ENCODE peak calls at places on chromosomes 12 and 14, in eight cellular contexts. One of them, this sample, is unnamed.

GRCh38 chr14:45249847-45250575 is 3.0 kb downstream of the MIS18BP1 start:
- DNase-seq in HCT116: no peak
- DNase-seq in thoracic aorta: no peak
- DNase-seq in AG09309: peak
- DNase-seq in left lung: no peak
- DNase-seq in fibroblast of the aortic adventitia: peak
- DNase-seq in Peyer's patch: no peak
- DNase-seq in sigmoid colon: peak
- DNase-seq in this sample: no peak

GRCh38 chr14:71905031-71905430 is 27.2 kb upstream of the RGS6 start:
- DNase-seq in HCT116: no peak
- DNase-seq in thoracic aorta: no peak
- DNase-seq in AG09309: no peak
- DNase-seq in left lung: no peak
- DNase-seq in fibroblast of the aortic adventitia: no peak
- DNase-seq in Peyer's patch: no peak
- DNase-seq in sigmoid colon: no peak
- DNase-seq in this sample: no peak

GRCh38 chr14:22807432-22808087 is 7.7 kb downstream of the SLC7A7 start:
- DNase-seq in HCT116: no peak
- DNase-seq in thoracic aorta: no peak
- DNase-seq in AG09309: no peak
- DNase-seq in left lung: no peak
- DNase-seq in fibroblast of the aortic adventitia: no peak
- DNase-seq in Peyer's patch: no peak
- DNase-seq in sigmoid colon: no peak
- DNase-seq in this sample: peak

GRCh38 chr12:754238-754816 is 1.9 kb downstream of the WNK1 start:
- DNase-seq in HCT116: no peak
- DNase-seq in thoracic aorta: no peak
- DNase-seq in AG09309: no peak
- DNase-seq in left lung: no peak
- DNase-seq in fibroblast of the aortic adventitia: peak
- DNase-seq in Peyer's patch: no peak
- DNase-seq in sigmoid colon: no peak
- DNase-seq in this sample: no peak

GRCh38 chr14:92973798-92974372 is 50.9 kb downstream of the CHGA start:
- DNase-seq in HCT116: no peak
- DNase-seq in thoracic aorta: no peak
- DNase-seq in AG09309: no peak
- DNase-seq in left lung: no peak
- DNase-seq in fibroblast of the aortic adventitia: peak
- DNase-seq in Peyer's patch: no peak
- DNase-seq in sigmoid colon: no peak
- DNase-seq in this sample: no peak

GRCh38 chr12:106387847-106388246 is 30.3 kb downstream of the POLR3B start:
- DNase-seq in HCT116: no peak
- DNase-seq in thoracic aorta: no peak
- DNase-seq in AG09309: no peak
- DNase-seq in left lung: no peak
- DNase-seq in fibroblast of the aortic adventitia: no peak
- DNase-seq in Peyer's patch: no peak
- DNase-seq in sigmoid colon: no peak
- DNase-seq in this sample: no peak

GRCh38 chr12:93390565-93391297 is 13.0 kb downstream of the NUDT4 start:
- DNase-seq in HCT116: no peak
- DNase-seq in thoracic aorta: no peak
- DNase-seq in AG09309: no peak
- DNase-seq in left lung: no peak
- DNase-seq in fibroblast of the aortic adventitia: no peak
- DNase-seq in Peyer's patch: no peak
- DNase-seq in sigmoid colon: no peak
- DNase-seq in this sample: no peak

GRCh38 chr12:132374821-132375445 is 45.5 kb upstream of the GALNT9 start:
- DNase-seq in HCT116: no peak
- DNase-seq in thoracic aorta: no peak
- DNase-seq in AG09309: no peak
- DNase-seq in left lung: peak
- DNase-seq in fibroblast of the aortic adventitia: no peak
- DNase-seq in Peyer's patch: no peak
- DNase-seq in sigmoid colon: peak
- DNase-seq in this sample: no peak

GRCh38 chr14:59543873-59544272 is 32.7 kb downstream of the CCDC175 start:
- DNase-seq in HCT116: no peak
- DNase-seq in thoracic aorta: no peak
- DNase-seq in AG09309: no peak
- DNase-seq in left lung: no peak
- DNase-seq in fibroblast of the aortic adventitia: no peak
- DNase-seq in Peyer's patch: no peak
- DNase-seq in sigmoid colon: no peak
- DNase-seq in this sample: no peak

GRCh38 chr12:1030779-1031178 is 39.8 kb downstream of the ERC1 start:
- DNase-seq in HCT116: no peak
- DNase-seq in thoracic aorta: no peak
- DNase-seq in AG09309: no peak
- DNase-seq in left lung: no peak
- DNase-seq in fibroblast of the aortic adventitia: no peak
- DNase-seq in Peyer's patch: no peak
- DNase-seq in sigmoid colon: no peak
- DNase-seq in this sample: no peak

GRCh38 chr14:95575820-95576473 is 41.1 kb downstream of the GLRX5 start:
- DNase-seq in HCT116: no peak
- DNase-seq in thoracic aorta: no peak
- DNase-seq in AG09309: no peak
- DNase-seq in left lung: no peak
- DNase-seq in fibroblast of the aortic adventitia: no peak
- DNase-seq in Peyer's patch: no peak
- DNase-seq in sigmoid colon: no peak
- DNase-seq in this sample: no peak

GRCh38 chr12:2333516-2333915 is 280.7 kb downstream of the CACNA1C start:
- DNase-seq in HCT116: no peak
- DNase-seq in thoracic aorta: no peak
- DNase-seq in AG09309: no peak
- DNase-seq in left lung: no peak
- DNase-seq in fibroblast of the aortic adventitia: no peak
- DNase-seq in Peyer's patch: no peak
- DNase-seq in sigmoid colon: no peak
- DNase-seq in this sample: no peak

GRCh38 chr14:74301594-74302159 is 1.1 kb downstream of the ABCD4 start:
- DNase-seq in HCT116: no peak
- DNase-seq in thoracic aorta: no peak
- DNase-seq in AG09309: no peak
- DNase-seq in left lung: no peak
- DNase-seq in fibroblast of the aortic adventitia: no peak
- DNase-seq in Peyer's patch: no peak
- DNase-seq in sigmoid colon: no peak
- DNase-seq in this sample: no peak
- H3K4me3 ChIP-seq in HCT116: peak
- H3K4me3 ChIP-seq in thoracic aorta: peak
- H3K4me3 ChIP-seq in AG09309: peak
- H3K4me3 ChIP-seq in left lung: peak
- H3K4me3 ChIP-seq in fibroblast of the aortic adventitia: peak
- H3K4me3 ChIP-seq in Peyer's patch: peak
- H3K4me3 ChIP-seq in sigmoid colon: peak
- H3K4me3 ChIP-seq in this sample: peak

GRCh38 chr12:59677857-59678256 is 82.0 kb downstream of the SLC16A7 start:
- DNase-seq in HCT116: no peak
- DNase-seq in thoracic aorta: no peak
- DNase-seq in AG09309: no peak
- DNase-seq in left lung: peak
- DNase-seq in fibroblast of the aortic adventitia: no peak
- DNase-seq in Peyer's patch: no peak
- DNase-seq in sigmoid colon: no peak
- DNase-seq in this sample: no peak

GRCh38 chr12:59668678-59669077 is 72.8 kb downstream of the SLC16A7 start:
- DNase-seq in HCT116: no peak
- DNase-seq in thoracic aorta: no peak
- DNase-seq in AG09309: no peak
- DNase-seq in left lung: no peak
- DNase-seq in fibroblast of the aortic adventitia: no peak
- DNase-seq in Peyer's patch: no peak
- DNase-seq in sigmoid colon: no peak
- DNase-seq in this sample: no peak

GRCh38 chr12:59672273-59672672 is 76.4 kb downstream of the SLC16A7 start:
- DNase-seq in HCT116: no peak
- DNase-seq in thoracic aorta: no peak
- DNase-seq in AG09309: no peak
- DNase-seq in left lung: no peak
- DNase-seq in fibroblast of the aortic adventitia: no peak
- DNase-seq in Peyer's patch: no peak
- DNase-seq in sigmoid colon: no peak
- DNase-seq in this sample: no peak
- TF ChIP-seq CTCF in HCT116: no peak
- TF ChIP-seq CTCF in thoracic aorta: no peak
- TF ChIP-seq CTCF in AG09309: no peak
- TF ChIP-seq CTCF in left lung: no peak
- TF ChIP-seq CTCF in fibroblast of the aortic adventitia: no peak
- TF ChIP-seq CTCF in Peyer's patch: no peak
- TF ChIP-seq CTCF in sigmoid colon: no peak
- TF ChIP-seq CTCF in this sample: no peak

DNA sequence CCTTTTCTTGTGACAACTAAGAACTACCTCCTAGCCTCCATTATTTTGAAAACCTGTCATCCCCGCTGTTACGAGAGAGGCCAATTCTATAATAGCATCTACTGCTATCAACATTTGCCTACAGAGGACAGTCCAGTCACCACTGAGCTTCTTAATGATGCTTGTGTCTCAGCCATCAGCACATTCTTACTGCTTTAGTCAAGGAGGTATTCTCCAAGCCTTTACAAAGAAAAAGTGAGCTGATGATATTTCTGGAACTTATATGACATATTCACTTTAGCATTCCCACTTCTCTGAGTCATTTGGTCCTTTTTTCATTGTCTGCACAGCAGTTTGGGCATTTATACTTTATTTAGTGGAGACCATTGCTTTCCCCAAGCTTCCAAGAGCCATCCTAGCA is 497.7 kb upstream of the RPL10L start:
- DNase-seq in HCT116: no peak
- DNase-seq in thoracic aorta: no peak
- DNase-seq in AG09309: no peak
- DNase-seq in left lung: no peak
- DNase-seq in fibroblast of the aortic adventitia: no peak
- DNase-seq in Peyer's patch: no peak
- DNase-seq in sigmoid colon: no peak
- DNase-seq in this sample: no peak
- H3K4me3 ChIP-seq in HCT116: no peak
- H3K4me3 ChIP-seq in thoracic aorta: no peak
- H3K4me3 ChIP-seq in AG09309: no peak
- H3K4me3 ChIP-seq in left lung: no peak
- H3K4me3 ChIP-seq in fibroblast of the aortic adventitia: no peak
- H3K4me3 ChIP-seq in Peyer's patch: no peak
- H3K4me3 ChIP-seq in sigmoid colon: no peak
- H3K4me3 ChIP-seq in this sample: no peak

GRCh38 chr14:52923902-52924575 is 26.8 kb downstream of the FERMT2 start:
- DNase-seq in HCT116: no peak
- DNase-seq in thoracic aorta: no peak
- DNase-seq in AG09309: no peak
- DNase-seq in left lung: no peak
- DNase-seq in fibroblast of the aortic adventitia: no peak
- DNase-seq in Peyer's patch: no peak
- DNase-seq in sigmoid colon: no peak
- DNase-seq in this sample: no peak
- TF ChIP-seq CTCF in HCT116: peak
- TF ChIP-seq CTCF in thoracic aorta: no peak
- TF ChIP-seq CTCF in AG09309: peak
- TF ChIP-seq CTCF in left lung: no peak
- TF ChIP-seq CTCF in fibroblast of the aortic adventitia: no peak
- TF ChIP-seq CTCF in Peyer's patch: no peak
- TF ChIP-seq CTCF in sigmoid colon: no peak
- TF ChIP-seq CTCF in this sample: no peak

GRCh38 chr12:107774349-107775029 is at the start of gene ASCL4:
- DNase-seq in HCT116: no peak
- DNase-seq in thoracic aorta: no peak
- DNase-seq in AG09309: no peak
- DNase-seq in left lung: no peak
- DNase-seq in fibroblast of the aortic adventitia: no peak
- DNase-seq in Peyer's patch: no peak
- DNase-seq in sigmoid colon: no peak
- DNase-seq in this sample: no peak
- H3K4me3 ChIP-seq in HCT116: no peak
- H3K4me3 ChIP-seq in thoracic aorta: peak
- H3K4me3 ChIP-seq in AG09309: no peak
- H3K4me3 ChIP-seq in left lung: no peak
- H3K4me3 ChIP-seq in fibroblast of the aortic adventitia: no peak
- H3K4me3 ChIP-seq in Peyer's patch: no peak
- H3K4me3 ChIP-seq in sigmoid colon: peak
- H3K4me3 ChIP-seq in this sample: peak

GRCh38 chr14:105332352-105332874 is 17.9 kb downstream of the PACS2 start:
- DNase-seq in HCT116: no peak
- DNase-seq in thoracic aorta: no peak
- DNase-seq in AG09309: no peak
- DNase-seq in left lung: peak
- DNase-seq in fibroblast of the aortic adventitia: no peak
- DNase-seq in Peyer's patch: no peak
- DNase-seq in sigmoid colon: no peak
- DNase-seq in this sample: no peak
- TF ChIP-seq CTCF in HCT116: no peak
- TF ChIP-seq CTCF in thoracic aorta: no peak
- TF ChIP-seq CTCF in AG09309: no peak
- TF ChIP-seq CTCF in left lung: no peak
- TF ChIP-seq CTCF in fibroblast of the aortic adventitia: no peak
- TF ChIP-seq CTCF in Peyer's patch: no peak
- TF ChIP-seq CTCF in sigmoid colon: no peak
- TF ChIP-seq CTCF in this sample: no peak

GRCh38 chr14:74558655-74559054 is 53.4 kb downstream of the LTBP2 start:
- DNase-seq in HCT116: no peak
- DNase-seq in thoracic aorta: no peak
- DNase-seq in AG09309: no peak
- DNase-seq in left lung: no peak
- DNase-seq in fibroblast of the aortic adventitia: peak
- DNase-seq in Peyer's patch: no peak
- DNase-seq in sigmoid colon: no peak
- DNase-seq in this sample: no peak
- H3K4me3 ChIP-seq in HCT116: no peak
- H3K4me3 ChIP-seq in thoracic aorta: no peak
- H3K4me3 ChIP-seq in AG09309: no peak
- H3K4me3 ChIP-seq in left lung: no peak
- H3K4me3 ChIP-seq in fibroblast of the aortic adventitia: no peak
- H3K4me3 ChIP-seq in Peyer's patch: no peak
- H3K4me3 ChIP-seq in sigmoid colon: no peak
- H3K4me3 ChIP-seq in this sample: no peak

GRCh38 chr12:50043308-50043707 is 14.1 kb upstream of the ASIC1 start:
- DNase-seq in HCT116: no peak
- DNase-seq in thoracic aorta: no peak
- DNase-seq in AG09309: no peak
- DNase-seq in left lung: no peak
- DNase-seq in fibroblast of the aortic adventitia: no peak
- DNase-seq in Peyer's patch: no peak
- DNase-seq in sigmoid colon: no peak
- DNase-seq in this sample: no peak
- TF ChIP-seq CTCF in HCT116: no peak
- TF ChIP-seq CTCF in thoracic aorta: no peak
- TF ChIP-seq CTCF in AG09309: no peak
- TF ChIP-seq CTCF in left lung: no peak
- TF ChIP-seq CTCF in fibroblast of the aortic adventitia: no peak
- TF ChIP-seq CTCF in Peyer's patch: no peak
- TF ChIP-seq CTCF in sigmoid colon: no peak
- TF ChIP-seq CTCF in this sample: no peak

GRCh38 chr12:124745468-124745890 is 118.2 kb downstream of the SCARB1 start:
- DNase-seq in HCT116: no peak
- DNase-seq in thoracic aorta: no peak
- DNase-seq in AG09309: no peak
- DNase-seq in left lung: no peak
- DNase-seq in fibroblast of the aortic adventitia: peak
- DNase-seq in Peyer's patch: no peak
- DNase-seq in sigmoid colon: no peak
- DNase-seq in this sample: no peak
- H3K4me3 ChIP-seq in HCT116: peak
- H3K4me3 ChIP-seq in thoracic aorta: peak
- H3K4me3 ChIP-seq in AG09309: no peak
- H3K4me3 ChIP-seq in left lung: no peak
- H3K4me3 ChIP-seq in fibroblast of the aortic adventitia: peak
- H3K4me3 ChIP-seq in Peyer's patch: no peak
- H3K4me3 ChIP-seq in sigmoid colon: peak
- H3K4me3 ChIP-seq in this sample: no peak

This sample was measured in upper lobe of right lung.